ENCODE peak calls at places on chromosomes 11 and 22, in eight cellular contexts. Y is AG10803, A is GOT3, L is C1 segment of cervical spinal cord, O is GM19239, C is right lobe of liver, R is heart left ventricle, U is sciatic nerve. Z is an unnamed sample.

GRCh38 chr11:96341237-96342130 is 1.5 kb downstream of the MAML2 start:
- DNase-seq in C (peak), A (no peak), R (peak), U (peak), L (peak), O (no peak), Y (peak), Z (peak)

GRCh38 chr11:105573091-105573490 is 36.8 kb upstream of the GRIA4 start:
- DNase-seq in C (no peak), R (no peak), U (no peak), Y (no peak), A (no peak), L (no peak), O (no peak), Z (no peak)

GRCh38 chr22:37906364-37907008 is 389 bp downstream of the MICALL1 start:
- DNase-seq in R (peak), O (peak), U (no peak), Y (no peak), C (no peak), L (no peak), A (no peak), Z (peak)

GRCh38 chr11:47997063-47998053 is 17.0 kb downstream of the PTPRJ start:
- DNase-seq in Y (no peak), U (no peak), L (no peak), O (no peak), R (no peak), C (peak), A (no peak), Z (no peak)

GRCh38 chr11:86798988-86799387 is 1.4 kb upstream of the PRSS23 start:
- DNase-seq in L (no peak), A (no peak), C (no peak), R (no peak), O (no peak), Y (peak), U (no peak), Z (no peak)

GRCh38 chr11:47236482-47236881 is 12.1 kb downstream of the ACP2 start:
- DNase-seq in L (no peak), U (no peak), C (no peak), Y (peak), O (no peak), A (no peak), R (no peak), Z (no peak)

GRCh38 chr11:61193596-61193995 is 9.7 kb upstream of the PGA3 start:
- DNase-seq in U (no peak), A (no peak), R (no peak), L (no peak), O (no peak), C (no peak), Y (no peak), Z (no peak)

GRCh38 chr11:64762277-64762915 is 2.6 kb upstream of the PYGM start:
- DNase-seq in C (no peak), Y (no peak), R (no peak), L (no peak), A (no peak), U (peak), O (no peak), Z (no peak)

GRCh38 chr22:44861245-44861644 is 108.9 kb downstream of the ARHGAP8 start:
- DNase-seq in O (no peak), L (no peak), U (no peak), A (no peak), R (no peak), Y (no peak), C (no peak), Z (no peak)

GRCh38 chr11:29956076-29956556 is 60.7 kb downstream of the KCNA4 start:
- DNase-seq in A (no peak), Y (no peak), C (no peak), U (no peak), R (no peak), L (no peak), O (no peak), Z (no peak)

GRCh38 chr22:46089426-46090041 is 60.8 kb upstream of the PPARA start:
- DNase-seq in O (no peak), Y (no peak), C (peak), L (no peak), A (no peak), R (no peak), U (peak), Z (peak)

GRCh38 chr11:44775366-44776356 is 48.9 kb downstream of the TSPAN18 start:
- DNase-seq in A (no peak), Y (peak), L (no peak), R (peak), C (peak), O (peak), U (peak), Z (peak)

GRCh38 chr11:96426356-96427103 is 36.7 kb downstream of the JRKL start:
- DNase-seq in C (no peak), A (no peak), Y (peak), O (peak), U (no peak), R (no peak), L (no peak), Z (no peak)

GRCh38 chr22:44658371-44658953 is 43.5 kb upstream of the PRR5 start:
- DNase-seq in R (no peak), Y (peak), U (peak), A (no peak), C (peak), O (no peak), L (no peak), Z (no peak)

GRCh38 chr11:128835741-128836410 is 31.2 kb downstream of the KCNJ1 start:
- DNase-seq in A (no peak), Y (no peak), C (no peak), U (no peak), O (no peak), R (peak), L (no peak), Z (no peak)

GRCh38 chr11:97325693-97326092 is 935.9 kb downstream of the JRKL start:
- DNase-seq in R (no peak), L (no peak), Y (no peak), U (no peak), A (no peak), C (no peak), O (no peak), Z (no peak)

GRCh38 chr11:34524696-34525095 is 11.1 kb upstream of the ELF5 start:
- DNase-seq in O (no peak), Y (no peak), A (no peak), L (no peak), R (no peak), U (no peak), C (no peak), Z (no peak)

GRCh38 chr11:3836903-3837302 is 3.9 kb downstream of the RHOG start:
- DNase-seq in O (no peak), R (peak), U (no peak), Y (no peak), L (no peak), A (no peak), C (peak), Z (peak)

GRCh38 chr11:31254411-31254810 is 115.1 kb downstream of the DCDC1 start:
- DNase-seq in O (no peak), U (no peak), L (no peak), C (no peak), Y (peak), A (no peak), R (no peak), Z (no peak)